ENCODE peak calls at places on chromosome 7, in six cellular contexts. W is tibial artery, A is PC-9, J is endothelial cell of umbilical vein, T is cardiac muscle cell, C is GM23338. Z is an unnamed sample.
A peak's percentile ranks its signal among the peaks of the same experiment; 100 is the strongest.

GRCh38 chr7:31950101-31950755 is 120.0 kb downstream of the PDE1C start:
- DNase-seq in W (no peak), A (no peak), J (no peak), T (peak; percentile 14), C (no peak), Z (no peak)

GRCh38 chr7:12826079-12826478 is 138.6 kb downstream of the ARL4A start:
- DNase-seq in W (no peak), A (no peak), J (no peak), T (no peak), C (no peak), Z (no peak)

GRCh38 chr7:47669178-47669878 is 87.4 kb upstream of the TNS3 start:
- DNase-seq in W (peak; percentile 97), A (peak; percentile 69), J (no peak), T (peak; percentile 93), C (no peak), Z (peak; percentile 82)

GRCh38 chr7:124250297-124251034 is 217.6 kb upstream of the TMEM229A start:
- DNase-seq in W (no peak), A (no peak), J (no peak), T (no peak), C (no peak), Z (no peak)

GRCh38 chr7:21850531-21851285 is 95.0 kb downstream of the CDCA7L start:
- DNase-seq in W (no peak), A (no peak), J (peak; percentile 48), T (no peak), C (no peak), Z (no peak)

GRCh38 chr7:73865738-73866445 is 4.9 kb downstream of the TMEM270 start:
- DNase-seq in W (no peak), A (peak; percentile 57), J (peak; percentile 62), T (peak; percentile 76), C (peak; percentile 69), Z (no peak)

GRCh38 chr7:22979861-22980260 is 34.1 kb downstream of the HYCC1 start:
- DNase-seq in W (no peak), A (no peak), J (no peak), T (no peak), C (no peak), Z (no peak)

GRCh38 chr7:37759519-37759918 is 76.0 kb downstream of the GPR141 start:
- DNase-seq in W (no peak), A (no peak), J (no peak), T (no peak), C (no peak), Z (no peak)

GRCh38 chr7:155840262-155840885 is 28.1 kb upstream of the SHH start:
- DNase-seq in W (peak; percentile 40), A (no peak), J (no peak), T (no peak), C (no peak), Z (peak; percentile 32)

GRCh38 chr7:33788493-33788892 is 116.8 kb upstream of the BMPER start:
- DNase-seq in W (no peak), A (no peak), J (no peak), T (no peak), C (no peak), Z (no peak)

GRCh38 chr7:19026888-19027287 is 90.5 kb downstream of the TWIST1 start:
- DNase-seq in W (no peak), A (no peak), J (no peak), T (no peak), C (no peak), Z (no peak)

GRCh38 chr7:70193514-70193913 is 595.2 kb downstream of the AUTS2 start:
- DNase-seq in W (no peak), A (no peak), J (no peak), T (peak; percentile 45), C (no peak), Z (no peak)

GRCh38 chr7:135536160-135536559 is 21.6 kb upstream of the NUP205 start:
- DNase-seq in W (no peak), A (no peak), J (no peak), T (peak; percentile 97), C (no peak), Z (no peak)

GRCh38 chr7:66443946-66444345 is 184.7 kb upstream of the KCTD7 start:
- DNase-seq in W (no peak), A (no peak), J (peak; percentile 78), T (peak; percentile 61), C (no peak), Z (no peak)

GRCh38 chr7:155188821-155189599 is 108.7 kb upstream of the INSIG1 start:
- DNase-seq in W (no peak), A (no peak), J (no peak), T (peak; percentile 45), C (no peak), Z (no peak)

GRCh38 chr7:5425507-5426225 is 2.0 kb upstream of the TNRC18 start:
- DNase-seq in W (peak; percentile 87), A (peak; percentile 66), J (peak; percentile 89), T (peak; percentile 91), C (peak; percentile 95), Z (peak; percentile 91)

GRCh38 chr7:13024323-13024722 is 336.9 kb downstream of the ARL4A start:
- DNase-seq in W (no peak), A (no peak), J (peak; percentile 96), T (peak; percentile 81), C (no peak), Z (no peak)

GRCh38 chr7:128913856-128914565 is 3.5 kb upstream of the KCP start:
- DNase-seq in W (peak; percentile 34), A (no peak), J (no peak), T (no peak), C (no peak), Z (peak; percentile 59)

GRCh38 chr7:112869111-112869774 is 79.0 kb upstream of the TMEM168 start:
- DNase-seq in W (no peak), A (peak; percentile 33), J (peak; percentile 51), T (peak; percentile 63), C (peak; percentile 83), Z (no peak)
- H3K4me1 ChIP-seq in W (no peaks in the 10 kb centered on the region), A (no peaks in the 10 kb centered on the region), J (no peaks in the 10 kb centered on the region), T (no peaks in the 10 kb centered on the region), C (peaks cover 7% of the 10 kb centered on the region), Z (peaks cover 3% of the 10 kb centered on the region)

GRCh38 chr7:1767524-1767923 is 97.4 kb downstream of the ELFN1 start:
- DNase-seq in W (no peak), A (no peak), J (no peak), T (no peak), C (peak; percentile 66), Z (no peak)
- TF ChIP-seq CTCF in W (no peak), A (no peak), J (no peak), T (peak; percentile 9), C (peak; percentile 68), Z (no peak)

GRCh38 chr7:50312589-50313162 is 8.2 kb downstream of the IKZF1 start:
- DNase-seq in W (no peak), A (no peak), J (no peak), T (no peak), C (no peak), Z (no peak)

GRCh38 chr7:50317221-50317678 is 12.7 kb downstream of the IKZF1 start:
- DNase-seq in W (no peak), A (no peak), J (no peak), T (no peak), C (no peak), Z (no peak)

GRCh38 chr7:50315739-50316671 is 11.5 kb downstream of the IKZF1 start:
- DNase-seq in W (no peak), A (no peak), J (no peak), T (no peak), C (no peak), Z (no peak)

GRCh38 chr7:50315193-50315592 is 10.7 kb downstream of the IKZF1 start:
- DNase-seq in W (no peak), A (no peak), J (no peak), T (no peak), C (no peak), Z (no peak)

GRCh38 chr7:50314778-50315177 is 10.3 kb downstream of the IKZF1 start:
- DNase-seq in W (no peak), A (no peak), J (no peak), T (no peak), C (peak; percentile 10), Z (no peak)
- H3K27ac ChIP-seq in W (no peak overlapping the region), A (no peak overlapping the region), J (no peak overlapping the region), T (no peak overlapping the region), C (no peak overlapping the region), Z (peak overlapping the region; percentile 51)

DNA sequence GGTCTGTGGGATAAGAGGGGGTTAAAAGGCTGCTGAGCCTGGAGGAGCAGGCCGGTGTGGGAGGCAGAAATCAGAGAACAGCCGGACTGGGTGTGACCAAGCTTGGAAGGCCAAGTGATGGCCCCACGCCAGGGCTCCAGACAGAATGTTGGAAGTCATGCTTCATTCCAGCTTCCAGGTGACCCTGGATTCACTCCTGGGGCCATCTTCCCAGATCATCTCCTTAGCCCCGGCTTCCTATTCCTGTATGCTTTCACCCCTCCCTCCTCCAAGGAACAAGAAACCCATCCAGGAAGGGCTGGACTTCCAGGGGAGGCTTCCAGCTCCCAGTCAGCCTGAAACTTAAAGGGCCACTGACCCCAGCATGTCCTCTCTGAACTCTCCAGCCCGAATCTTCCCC is 1.0 kb downstream of the INMT start:
- DNase-seq in W (peak; percentile 85), A (no peak), J (no peak), T (peak; percentile 83), C (no peak), Z (no peak)
- H3K4me1 ChIP-seq in W (no peaks in the 10 kb centered on the region), A (no peaks in the 10 kb centered on the region), J (no peaks in the 10 kb centered on the region), T (peaks cover 14% of the 10 kb centered on the region), C (no peaks in the 10 kb centered on the region), Z (peaks cover 31% of the 10 kb centered on the region)

DNA sequence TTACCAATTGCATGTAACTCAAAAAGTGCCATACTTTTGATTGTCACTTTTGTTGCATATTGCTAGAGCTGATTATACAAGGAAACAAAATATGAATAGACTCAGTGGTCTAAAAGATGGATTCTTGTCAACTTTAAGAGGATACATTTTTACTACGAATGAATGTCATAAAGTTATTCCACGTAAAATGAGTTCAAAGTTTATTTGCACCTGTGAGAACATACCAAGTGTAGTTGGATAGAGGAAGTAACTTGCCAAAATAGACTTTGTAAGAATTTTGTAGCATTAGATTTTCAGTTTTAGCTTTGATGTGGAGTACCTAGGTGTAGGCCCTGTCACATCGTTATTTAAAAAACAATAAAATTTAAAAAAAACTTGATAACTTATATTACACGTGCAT is 106.2 kb downstream of the PHF14 start:
- DNase-seq in W (no peak), A (no peak), J (no peak), T (no peak), C (no peak), Z (no peak)
- TF ChIP-seq CTCF in W (no peak), A (no peak), J (no peak), T (no peak), C (no peak), Z (no peak)

Z was measured in upper lobe of right lung.